ENCODE peak calls at places on chromosomes 11 and 22, in five cellular contexts. D is natural killer cell treated with Interleukin-12 subunit alpha and Interleukin-12 subunit beta and Interleukin-15 and Interleukin-18, amount 100 ng/mL, for 72 hours; M is fibroblast of lung; S is left colon; Q is fibroblast of pulmonary artery. H is an unnamed sample.

GRCh38 chr11:2653930-2654739 is 45.7 kb downstream of the KCNQ1OT1 start:
- DNase-seq in D (no peak), M (no peak), S (no peak), Q (no peak), H (no peak)

GRCh38 chr11:80118071-80118470 is 677.2 kb upstream of the TENM4 start:
- DNase-seq in D (no peak), M (no peak), S (no peak), Q (no peak), H (no peak)

GRCh38 chr22:39175127-39176066 is 22.9 kb upstream of the CBX7 start:
- DNase-seq in D (no peak), M (no peak), S (no peak), Q (no peak), H (no peak)

GRCh38 chr11:16912607-16913006 is 101.6 kb downstream of the PLEKHA7 start:
- DNase-seq in D (no peak), M (no peak), S (peak), Q (no peak), H (no peak)

GRCh38 chr11:23288001-23288783 is 427.9 kb upstream of the CCDC179 start:
- DNase-seq in D (no peak), M (peak), S (no peak), Q (no peak), H (no peak)

GRCh38 chr22:24920029-24920428 is 26.5 kb downstream of the LHFPL7 start:
- DNase-seq in D (no peak), M (no peak), S (no peak), Q (no peak), H (no peak)

GRCh38 chr11:129884581-129884980 is 10.8 kb downstream of the NFRKB start:
- DNase-seq in D (no peak), M (no peak), S (no peak), Q (no peak), H (no peak)

GRCh38 chr11:707817-708420 is 1.9 kb downstream of the EPS8L2 start:
- DNase-seq in D (peak), M (peak), S (no peak), Q (no peak), H (no peak)

GRCh38 chr22:40271440-40271839 is 74.9 kb upstream of the ADSL start:
- DNase-seq in D (no peak), M (no peak), S (no peak), Q (no peak), H (no peak)

GRCh38 chr22:31958625-31959239 is 14.4 kb downstream of the YWHAH start:
- DNase-seq in D (no peak), M (no peak), S (no peak), Q (no peak), H (peak)

H was measured in T-cell.